ENCODE peak calls at places on chromosome 14, in five cellular contexts. S, R, N, D and I are unnamed samples.

GRCh38 chr14:61033851-61034250 is 52.8 kb downstream of the SLC38A6 start:
- DNase-seq in N (no peak), R (no peak), S (no peak), D (no peak), I (no peak)

GRCh38 chr14:24690492-24690891 is 56.5 kb upstream of the GZMB start:
- DNase-seq in S (peak), R (no peak), D (no peak), N (no peak), I (no peak)

GRCh38 chr14:30444451-30444850 is 114.5 kb upstream of the G2E3 start:
- DNase-seq in R (no peak), S (no peak), D (no peak), N (no peak), I (no peak)

GRCh38 chr14:24064091-24064795 is 7.1 kb upstream of the CPNE6 start:
- DNase-seq in N (peak), S (no peak), R (no peak), D (no peak), I (no peak)

GRCh38 chr14:68082698-68083291 is 263.2 kb downstream of the RAD51B start:
- DNase-seq in D (no peak), S (no peak), N (no peak), R (no peak), I (no peak)

GRCh38 chr14:30559638-30560071 is 697 bp downstream of the G2E3 start:
- DNase-seq in R (peak), D (no peak), N (peak), S (peak), I (no peak)

GRCh38 chr14:94173885-94174621 is at the start of gene PPP4R4:
- DNase-seq in R (peak), S (peak), D (no peak), N (peak), I (peak)

GRCh38 chr14:39265032-39265431 is 31.3 kb downstream of the MIA2 start:
- DNase-seq in R (no peak), S (peak), N (no peak), D (no peak), I (peak)

GRCh38 chr14:72864712-72865365 is 29.1 kb downstream of the DPF3 start:
- DNase-seq in N (no peak), R (no peak), D (no peak), S (no peak), I (no peak)

GRCh38 chr14:58796636-58797429 is 159.1 kb downstream of the DACT1 start:
- DNase-seq in N (no peak), D (peak), S (no peak), R (no peak), I (no peak)

GRCh38 chr14:24269910-24270536 is 1.4 kb downstream of the RABGGTA start:
- DNase-seq in D (no peak), S (no peak), R (no peak), N (no peak), I (no peak)

GRCh38 chr14:50602035-50602434 is 42.1 kb downstream of the ATL1 start:
- DNase-seq in S (peak), R (no peak), N (no peak), D (no peak), I (no peak)

GRCh38 chr14:32345311-32345771 is 16.2 kb downstream of the AKAP6 start:
- DNase-seq in R (no peak), D (no peak), S (no peak), N (no peak), I (no peak)

GRCh38 chr14:24196071-24197061 is 1.1 kb upstream of the TM9SF1 start:
- DNase-seq in N (no peak), D (peak), S (peak), R (peak), I (no peak)

GRCh38 chr14:72404106-72404774 is 472.0 kb downstream of the RGS6 start:
- DNase-seq in D (no peak), R (no peak), S (no peak), N (no peak), I (no peak)

GRCh38 chr14:61558271-61558670 is 137.0 kb upstream of the HIF1A start:
- DNase-seq in S (no peak), R (no peak), N (no peak), D (no peak), I (no peak)

GRCh38 chr14:80930836-80931389 is 10.6 kb downstream of the CEP128 start:
- DNase-seq in R (no peak), N (no peak), S (no peak), D (peak), I (no peak)

GRCh38 chr14:100031506-100032281 is 33.5 kb upstream of the EVL start:
- DNase-seq in S (no peak), D (no peak), N (no peak), R (no peak), I (peak)

GRCh38 chr14:92582706-92583452 is 69.3 kb downstream of the RIN3 start:
- DNase-seq in R (no peak), S (no peak), D (peak), N (no peak), I (no peak)

GRCh38 chr14:53278602-53279506 is 125.7 kb upstream of the DDHD1 start:
- DNase-seq in N (no peak), D (no peak), R (peak), S (peak), I (no peak)

GRCh38 chr14:96497586-96497985 is 4.6 kb upstream of the PAPOLA start:
- DNase-seq in D (no peak), R (no peak), N (no peak), S (no peak), I (no peak)

GRCh38 chr14:41404121-41404520 is 202.6 kb upstream of the LRFN5 start:
- DNase-seq in N (no peak), R (no peak), S (no peak), D (no peak), I (no peak)

GRCh38 chr14:70359076-70359424 is 433 bp downstream of the COX16 start:
- DNase-seq in S (no peak), N (no peak), R (no peak), D (no peak), I (no peak)

GRCh38 chr14:69612759-69613145 is 1.4 kb downstream of the SUSD6 start:
- DNase-seq in N (no peak), D (no peak), S (peak), R (no peak), I (peak)

GRCh38 chr14:84797326-84797725 is 732.6 kb upstream of the FLRT2 start:
- DNase-seq in N (no peak), S (no peak), D (no peak), R (no peak), I (no peak)

GRCh38 chr14:96797943-96798349 is 764 bp downstream of the VRK1 start:
- DNase-seq in N (peak), R (peak), D (no peak), S (no peak), I (no peak)

GRCh38 chr14:50830932-50831703 is at the start of gene NIN:
- DNase-seq in N (peak), R (peak), S (peak), D (no peak), I (no peak)

GRCh38 chr14:102781063-102781462 is 3.8 kb downstream of the TRAF3 start:
- DNase-seq in S (no peak), N (no peak), D (no peak), R (no peak), I (no peak)

GRCh38 chr14:32648434-32648833 is 290.2 kb upstream of the NPAS3 start:
- DNase-seq in D (no peak), N (no peak), S (no peak), R (no peak), I (no peak)

DNA sequence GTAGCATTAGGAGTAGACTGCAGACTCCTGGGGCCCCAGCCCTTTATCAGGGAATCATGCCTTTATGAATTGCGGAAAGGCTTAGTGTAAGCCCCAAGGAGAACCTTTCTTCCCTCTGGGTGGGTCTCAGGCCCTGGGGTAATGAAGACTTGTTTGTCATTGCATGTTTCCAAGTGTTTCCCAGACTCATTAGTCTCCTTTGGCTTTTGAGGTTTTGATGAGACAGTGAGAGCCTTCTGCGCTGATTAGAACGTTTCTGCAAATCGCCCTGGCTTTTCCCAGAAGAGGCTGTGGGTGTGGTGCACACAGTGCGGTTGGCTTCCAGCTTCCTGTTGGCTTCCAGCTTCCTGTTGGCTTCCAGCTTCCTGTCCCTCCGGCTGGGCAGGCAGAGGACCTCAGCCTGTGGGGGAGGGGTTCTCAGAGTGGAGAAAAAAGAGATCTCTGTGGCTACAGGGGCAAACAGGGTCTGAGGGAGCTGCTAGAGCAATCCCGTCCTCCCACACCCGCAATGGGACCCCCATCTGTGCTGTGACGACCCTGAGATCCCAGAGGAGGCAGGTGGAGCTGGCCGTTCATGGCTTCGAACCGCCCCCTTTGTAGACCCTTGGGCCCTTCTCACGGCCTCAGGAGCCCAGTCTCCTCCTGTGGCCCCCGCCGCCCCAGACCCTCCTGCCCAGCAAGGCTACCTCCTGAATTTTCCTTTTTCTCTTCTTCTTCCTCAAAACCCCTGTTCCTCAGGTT is 42.1 kb downstream of the GPR68 start:
- DNase-seq in N (no peak), S (peak), D (no peak), R (no peak), I (no peak)
- TF ChIP-seq ZBTB33 in N (no peak), S (peak), D (no peak), R (no peak), I (no peak)

DNA sequence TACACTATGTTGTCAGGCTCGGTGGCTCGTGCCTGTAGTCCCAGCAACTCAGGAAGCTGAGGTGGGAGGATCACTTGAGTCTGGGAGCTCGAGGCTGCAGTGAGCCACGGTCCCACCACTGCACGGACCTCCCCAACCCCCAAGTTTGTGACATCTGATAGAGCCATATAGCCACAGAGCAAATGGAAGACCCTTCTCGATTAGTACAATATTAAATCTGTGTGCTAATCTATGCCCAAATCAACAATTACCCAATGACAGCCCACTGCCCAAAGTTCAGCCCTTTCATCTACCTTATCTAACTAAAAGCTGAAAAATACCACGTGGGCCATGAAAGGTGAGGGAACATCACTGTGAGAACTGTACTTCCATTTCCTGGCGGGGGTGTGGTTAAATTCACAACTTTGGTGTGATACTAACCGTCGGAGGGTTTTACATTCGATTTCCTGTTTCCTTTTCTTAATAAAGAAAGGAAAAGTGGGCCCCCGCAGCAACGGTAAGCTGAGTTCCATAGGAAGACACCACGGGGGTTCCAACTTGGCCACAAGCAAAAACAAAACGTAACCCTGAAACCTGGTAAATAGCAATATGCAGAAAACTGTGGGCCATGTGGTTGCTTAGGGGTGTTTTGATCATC is 31.2 kb upstream of the FOS start:
- DNase-seq in N (no peak), R (peak), D (peak), S (no peak), I (no peak)
- H3K4me3 ChIP-seq in N (no peak), R (no peak), D (peak), S (no peak), I (no peak)

DNA sequence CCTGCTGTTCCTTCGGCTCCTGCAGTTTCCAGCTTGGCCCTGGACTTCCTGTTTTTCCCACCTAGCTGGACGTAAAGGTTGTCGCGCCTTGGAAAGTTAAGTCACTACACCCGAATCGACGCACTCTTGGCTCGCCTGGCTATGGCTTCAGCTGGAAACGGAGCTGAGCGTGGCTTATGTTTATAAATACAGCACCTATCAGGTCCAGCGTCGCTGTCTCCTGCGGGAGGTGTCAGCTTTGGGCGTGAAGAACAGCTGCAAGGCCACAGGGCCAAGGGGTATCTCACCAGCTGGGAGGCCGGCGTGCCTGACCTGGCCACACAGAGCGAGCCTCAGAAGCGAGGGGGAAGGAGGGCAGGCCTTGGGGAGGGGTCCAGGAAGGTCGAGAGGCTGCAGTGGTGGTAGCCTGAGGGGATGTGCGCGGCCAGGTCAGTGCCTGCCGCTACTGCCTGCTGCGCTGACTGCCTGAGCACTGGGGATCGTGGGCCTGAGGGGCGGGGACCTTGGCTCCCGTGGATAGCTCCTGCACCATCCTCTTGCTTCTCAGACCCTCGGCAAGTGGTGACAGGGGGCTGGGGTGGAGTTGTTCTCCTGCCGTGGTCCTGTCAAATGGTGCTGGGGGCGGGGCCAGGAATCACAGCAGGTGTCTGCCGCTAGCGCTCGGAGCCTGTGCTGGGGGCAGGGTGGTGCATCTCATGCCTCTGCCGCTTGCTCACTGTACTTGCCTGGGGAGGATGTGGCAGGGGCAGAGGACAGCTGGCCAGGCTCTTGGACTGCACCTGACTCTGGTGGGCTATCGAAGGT is 12.5 kb downstream of the PACS2 start:
- DNase-seq in N (peak), R (no peak), D (no peak), S (no peak), I (no peak)
- TF ChIP-seq ZBTB33 in N (no peak), R (no peak), D (no peak), S (no peak), I (no peak)

GRCh38 chr14:22449612-22449930 is 139.5 kb downstream of the DAD1 start:
- DNase-seq in S (no peak), R (no peak), N (no peak), D (no peak), I (no peak)

GRCh38 chr14:22450266-22450665 is 138.8 kb downstream of the DAD1 start:
- DNase-seq in D (no peak), R (no peak), N (no peak), S (no peak), I (no peak)

GRCh38 chr14:22448035-22448904 is 140.8 kb downstream of the DAD1 start:
- DNase-seq in R (no peak), S (no peak), N (no peak), D (no peak), I (no peak)

GRCh38 chr14:22448905-22449611 is 140.0 kb downstream of the DAD1 start:
- DNase-seq in S (no peak), D (no peak), R (no peak), N (no peak), I (no peak)

GRCh38 chr14:22452330-22452729 is 136.7 kb downstream of the DAD1 start:
- DNase-seq in D (no peak), S (no peak), N (no peak), R (no peak), I (no peak)
- H3K4me3 ChIP-seq in D (no peak), S (no peak), N (no peak), R (no peak), I (no peak)

GRCh38 chr14:75339059-75339458 is 60.4 kb downstream of the FOS start:
- DNase-seq in S (no peak), N (no peak), R (no peak), D (no peak), I (no peak)

GRCh38 chr14:75343914-75344313 is 65.3 kb downstream of the FOS start:
- DNase-seq in S (no peak), R (no peak), N (no peak), D (no peak), I (no peak)

GRCh38 chr14:75341639-75342038 is 63.0 kb downstream of the FOS start:
- DNase-seq in N (no peak), R (no peak), D (no peak), S (no peak), I (no peak)

GRCh38 chr14:75342762-75343599 is 64.4 kb downstream of the FOS start:
- DNase-seq in R (no peak), N (no peak), D (peak), S (no peak), I (no peak)

DNA sequence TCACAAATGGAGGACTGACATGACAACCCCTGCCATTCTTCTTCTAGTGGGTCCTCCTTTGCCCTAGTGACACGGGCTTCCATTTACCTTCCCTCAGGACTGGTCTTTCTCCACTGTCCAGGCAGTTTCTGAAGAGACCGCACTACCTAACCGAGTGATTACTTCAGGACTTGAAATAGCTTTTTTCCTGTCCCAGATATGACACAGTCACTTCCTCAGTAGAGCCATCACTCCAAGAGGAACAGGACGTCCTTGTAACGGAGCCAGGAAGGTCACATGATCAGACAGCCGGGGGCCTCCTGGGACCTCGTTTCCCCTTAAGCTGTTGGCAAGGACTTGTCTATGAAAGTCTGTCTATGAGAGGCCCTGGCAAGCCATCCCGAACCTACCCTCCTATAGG is 62.3 kb downstream of the FOS start:
- DNase-seq in R (no peak), D (no peak), S (no peak), N (no peak), I (no peak)
- TF ChIP-seq ZBTB33 in R (no peak), D (no peak), S (no peak), N (no peak), I (no peak)

GRCh38 chr14:20659813-20660395 is 18.4 kb upstream of the OR6S1 start:
- DNase-seq in N (no peak), R (no peak), D (no peak), S (no peak), I (no peak)

GRCh38 chr14:20658246-20658645 is 16.8 kb upstream of the OR6S1 start:
- DNase-seq in D (no peak), S (no peak), N (no peak), R (no peak), I (no peak)

GRCh38 chr14:20661197-20661596 is 19.7 kb upstream of the OR6S1 start:
- DNase-seq in R (no peak), S (no peak), N (no peak), D (no peak), I (no peak)

GRCh38 chr14:20667957-20668356 is 16.4 kb upstream of the RNASE4 start:
- DNase-seq in S (no peak), D (peak), R (no peak), N (no peak), I (no peak)

GRCh38 chr14:20662968-20663731 is 21.2 kb upstream of the RNASE4 start:
- DNase-seq in D (peak), N (no peak), S (peak), R (peak), I (peak)
- H3K4me3 ChIP-seq in D (peak), N (peak), S (peak), R (no peak), I (peak)

DNA sequence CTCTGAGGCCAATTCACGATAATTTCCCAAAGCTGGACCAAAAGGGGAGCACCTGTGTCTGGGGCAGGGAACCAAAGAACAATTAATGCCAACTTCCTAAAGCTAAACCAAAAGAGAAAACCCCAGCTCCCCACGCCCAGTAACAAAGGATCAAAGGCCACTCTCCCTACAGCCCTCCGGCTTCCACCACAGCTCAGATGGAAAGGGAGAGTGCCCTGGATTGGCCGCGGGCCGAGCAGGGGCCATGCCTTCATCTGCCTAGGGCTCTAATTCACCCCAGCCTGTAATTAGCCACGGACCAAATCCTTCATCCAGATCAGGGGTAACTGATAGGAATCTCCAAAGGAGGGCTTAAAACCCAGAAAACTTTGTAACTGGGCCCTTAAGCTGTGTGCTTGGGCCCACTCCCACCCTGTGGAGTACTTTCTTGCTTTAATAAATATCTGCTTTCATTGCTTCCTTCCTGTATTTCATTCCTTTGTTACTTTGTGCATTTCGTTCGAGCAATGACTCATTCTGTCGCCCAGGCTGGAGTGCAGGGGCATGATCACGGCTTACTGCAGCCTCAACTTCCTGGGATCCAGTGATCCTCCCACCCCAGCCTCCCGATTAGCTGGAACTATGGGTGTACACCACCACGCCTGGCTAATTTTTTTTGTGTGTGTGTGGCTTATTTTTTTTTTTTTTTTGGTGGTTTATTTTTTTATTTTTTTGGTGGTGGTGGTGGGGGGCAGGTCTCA is 65.5 kb upstream of the PPP4R3A start:
- DNase-seq in N (no peak), S (no peak), R (no peak), D (no peak), I (no peak)
- TF ChIP-seq ZBTB33 in N (no peak), S (no peak), R (no peak), D (no peak), I (no peak)